ENCODE peak calls at places on chromosomes 6 and 20, in five cellular contexts. One of them, this sample, is unnamed.
A peak's percentile ranks its signal among the peaks of the same experiment; 100 is the strongest.

GRCh38 chr20:22717466-22717865 is 133.1 kb upstream of the FOXA2 start:
- DNase-seq in cardiac muscle cell: peak; percentile 63
- DNase-seq in bronchial epithelial cell: peak; percentile 55
- DNase-seq in left ventricle myocardium inferior: no peak
- DNase-seq in trophoblast cell: no peak
- DNase-seq in this sample: no peak

GRCh38 chr6:56073315-56073714 is 174.1 kb downstream of the COL21A1 start:
- DNase-seq in trophoblast cell: no peak
- DNase-seq in left ventricle myocardium inferior: no peak
- DNase-seq in bronchial epithelial cell: no peak
- DNase-seq in cardiac muscle cell: peak; percentile 69
- DNase-seq in this sample: no peak

GRCh38 chr20:59775221-59776055 is 158.0 kb downstream of the SYCP2 start:
- DNase-seq in trophoblast cell: no peak
- DNase-seq in cardiac muscle cell: no peak
- DNase-seq in bronchial epithelial cell: no peak
- DNase-seq in left ventricle myocardium inferior: no peak
- DNase-seq in this sample: no peak

GRCh38 chr6:163999475-164000125 is 585.1 kb downstream of the QKI start:
- DNase-seq in trophoblast cell: peak; percentile 58
- DNase-seq in cardiac muscle cell: no peak
- DNase-seq in left ventricle myocardium inferior: no peak
- DNase-seq in bronchial epithelial cell: no peak
- DNase-seq in this sample: no peak

GRCh38 chr6:5085638-5086293 is 625 bp downstream of the PPP1R3G start:
- DNase-seq in cardiac muscle cell: peak; percentile 56
- DNase-seq in left ventricle myocardium inferior: peak; percentile 39
- DNase-seq in trophoblast cell: peak; percentile 25
- DNase-seq in bronchial epithelial cell: no peak
- DNase-seq in this sample: peak; percentile 81

GRCh38 chr6:2593167-2593566 is 157.6 kb downstream of the MYLK4 start:
- DNase-seq in trophoblast cell: no peak
- DNase-seq in left ventricle myocardium inferior: no peak
- DNase-seq in bronchial epithelial cell: no peak
- DNase-seq in cardiac muscle cell: no peak
- DNase-seq in this sample: no peak

GRCh38 chr20:53599378-53599777 is 5.7 kb upstream of the ZNF217 start:
- DNase-seq in left ventricle myocardium inferior: no peak
- DNase-seq in bronchial epithelial cell: no peak
- DNase-seq in trophoblast cell: no peak
- DNase-seq in cardiac muscle cell: no peak
- DNase-seq in this sample: no peak

GRCh38 chr6:100461273-100461919 is 3.3 kb downstream of the SIM1 start:
- DNase-seq in bronchial epithelial cell: no peak
- DNase-seq in cardiac muscle cell: no peak
- DNase-seq in trophoblast cell: no peak
- DNase-seq in left ventricle myocardium inferior: no peak
- DNase-seq in this sample: no peak

GRCh38 chr20:20552076-20552475 is 160.4 kb downstream of the RALGAPA2 start:
- DNase-seq in left ventricle myocardium inferior: no peak
- DNase-seq in bronchial epithelial cell: no peak
- DNase-seq in cardiac muscle cell: no peak
- DNase-seq in trophoblast cell: no peak
- DNase-seq in this sample: no peak

GRCh38 chr20:3431109-3431508 is 23.6 kb upstream of the DNAAF9 start:
- DNase-seq in left ventricle myocardium inferior: no peak
- DNase-seq in cardiac muscle cell: no peak
- DNase-seq in bronchial epithelial cell: no peak
- DNase-seq in trophoblast cell: no peak
- DNase-seq in this sample: no peak

GRCh38 chr20:62322428-62323073 is 19.8 kb downstream of the ADRM1 start:
- DNase-seq in trophoblast cell: no peak
- DNase-seq in bronchial epithelial cell: no peak
- DNase-seq in left ventricle myocardium inferior: no peak
- DNase-seq in cardiac muscle cell: no peak
- DNase-seq in this sample: no peak

GRCh38 chr20:62323146-62323979 is 20.6 kb downstream of the ADRM1 start:
- DNase-seq in trophoblast cell: no peak
- DNase-seq in cardiac muscle cell: no peak
- DNase-seq in bronchial epithelial cell: no peak
- DNase-seq in left ventricle myocardium inferior: no peak
- DNase-seq in this sample: no peak

GRCh38 chr20:62321978-62322377 is 19.2 kb downstream of the ADRM1 start:
- DNase-seq in trophoblast cell: no peak
- DNase-seq in left ventricle myocardium inferior: no peak
- DNase-seq in bronchial epithelial cell: no peak
- DNase-seq in cardiac muscle cell: no peak
- DNase-seq in this sample: no peak

GRCh38 chr20:62325172-62325905 is 22.5 kb downstream of the ADRM1 start:
- DNase-seq in left ventricle myocardium inferior: no peak
- DNase-seq in cardiac muscle cell: no peak
- DNase-seq in trophoblast cell: no peak
- DNase-seq in bronchial epithelial cell: no peak
- DNase-seq in this sample: no peak

DNA sequence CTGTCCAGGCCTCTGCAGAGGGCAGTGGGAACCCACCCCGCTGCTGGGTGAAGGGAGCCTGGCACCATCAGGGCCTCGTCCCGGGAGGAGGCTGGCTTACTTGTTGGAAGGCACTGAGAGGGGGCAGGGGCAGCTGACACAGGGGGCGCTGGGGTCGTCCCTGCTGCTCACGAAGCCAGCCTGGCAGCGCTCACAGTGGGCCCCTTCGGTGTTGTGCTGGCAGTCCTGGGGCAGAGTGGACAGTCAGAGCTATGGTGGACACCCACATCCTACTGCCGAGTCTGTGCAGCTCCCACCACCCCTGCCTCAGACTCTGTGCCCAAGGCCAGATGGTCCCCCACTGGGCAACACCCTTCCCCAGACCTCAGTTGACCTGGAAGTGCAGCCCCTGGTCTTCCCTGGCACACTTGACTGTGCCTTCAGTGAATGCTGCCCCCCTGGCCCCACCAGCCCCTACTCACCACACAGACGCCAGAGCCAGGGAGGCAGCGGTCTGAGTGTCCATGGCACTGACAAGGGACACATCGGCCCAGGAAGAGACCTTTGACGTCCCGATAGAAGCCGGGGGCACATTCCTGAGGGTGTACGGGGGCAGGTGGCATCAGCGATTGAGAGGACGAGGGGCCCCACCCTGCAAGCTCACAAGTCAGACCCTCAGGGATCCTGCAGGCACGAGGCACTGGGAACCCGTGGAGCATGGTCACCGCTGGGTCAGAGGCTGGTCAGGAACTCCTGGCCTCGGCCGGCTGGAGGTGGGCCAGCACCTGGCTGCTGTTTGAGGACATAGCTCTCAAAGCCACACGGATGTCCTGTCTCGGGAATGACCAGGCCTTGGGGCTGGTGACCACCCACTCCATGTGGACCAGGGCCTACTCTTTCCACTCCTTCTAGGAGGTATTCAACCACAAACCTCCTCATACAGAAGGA is 21.4 kb downstream of the ADRM1 start:
- DNase-seq in cardiac muscle cell: no peak
- DNase-seq in left ventricle myocardium inferior: no peak
- DNase-seq in trophoblast cell: no peak
- DNase-seq in bronchial epithelial cell: no peak
- DNase-seq in this sample: no peak
- H3K36me3 ChIP-seq in cardiac muscle cell: peaks cover 38% of the 10 kb centered on the region
- H3K36me3 ChIP-seq in left ventricle myocardium inferior: peaks cover 79% of the 10 kb centered on the region
- H3K36me3 ChIP-seq in trophoblast cell: peaks cover 89% of the 10 kb centered on the region
- H3K36me3 ChIP-seq in bronchial epithelial cell: peaks cover 64% of the 10 kb centered on the region
- H3K36me3 ChIP-seq in this sample: peaks cover 33% of the 10 kb centered on the region

DNA sequence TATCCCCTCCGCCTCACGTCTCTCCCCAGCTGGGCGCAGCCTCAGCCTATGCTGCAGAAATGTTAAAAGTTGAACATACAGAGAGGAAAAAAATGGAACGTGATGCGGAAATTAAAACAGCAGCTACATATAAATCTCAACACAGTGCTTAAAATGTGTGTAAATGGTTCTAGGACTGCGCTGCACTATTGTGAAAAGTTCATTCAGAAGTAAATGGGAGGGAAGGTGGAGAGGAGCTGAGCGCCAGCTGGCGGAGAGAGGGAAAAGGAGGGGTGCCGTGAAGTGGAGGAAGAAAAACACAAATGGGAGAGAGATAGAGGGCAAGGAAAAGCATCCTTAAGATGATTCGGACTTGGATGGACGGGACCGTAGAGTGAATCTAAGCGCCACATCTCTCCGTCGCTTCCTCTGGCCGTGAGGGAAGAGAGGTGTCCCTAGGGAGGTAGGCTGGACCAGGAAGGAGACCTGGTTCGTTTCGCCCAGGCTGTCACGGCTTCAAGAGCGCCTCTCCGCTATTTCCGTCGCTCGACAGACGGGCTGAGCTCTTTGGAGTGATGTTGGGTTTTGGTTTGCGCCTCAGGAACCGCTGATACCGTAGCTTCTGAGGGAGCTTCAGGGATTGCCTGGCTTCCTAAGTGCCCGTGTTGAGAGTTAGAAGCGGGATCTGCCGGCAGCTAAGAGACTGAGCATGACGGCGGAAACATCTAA is 113.7 kb downstream of the TRIM27 start:
- DNase-seq in bronchial epithelial cell: no peak
- DNase-seq in cardiac muscle cell: peak; percentile 22
- DNase-seq in left ventricle myocardium inferior: no peak
- DNase-seq in trophoblast cell: no peak
- DNase-seq in this sample: no peak
- H3K4me3 ChIP-seq in bronchial epithelial cell: no peak overlapping the region
- H3K4me3 ChIP-seq in cardiac muscle cell: peak overlapping the region; percentile 8
- H3K4me3 ChIP-seq in left ventricle myocardium inferior: no peak overlapping the region
- H3K4me3 ChIP-seq in trophoblast cell: no peak overlapping the region
- H3K4me3 ChIP-seq in this sample: no peak overlapping the region

GRCh38 chr20:63940472-63941266 is 15.5 kb downstream of the UCKL1 start:
- DNase-seq in left ventricle myocardium inferior: peak; percentile 15
- DNase-seq in bronchial epithelial cell: no peak
- DNase-seq in trophoblast cell: no peak
- DNase-seq in cardiac muscle cell: no peak
- DNase-seq in this sample: peak; percentile 73
- H3K36me3 ChIP-seq in left ventricle myocardium inferior: peaks cover 77% of the 10 kb centered on the region
- H3K36me3 ChIP-seq in bronchial epithelial cell: peaks cover 30% of the 10 kb centered on the region
- H3K36me3 ChIP-seq in trophoblast cell: peaks cover 66% of the 10 kb centered on the region
- H3K36me3 ChIP-seq in cardiac muscle cell: peaks cover 22% of the 10 kb centered on the region
- H3K36me3 ChIP-seq in this sample: peaks cover 31% of the 10 kb centered on the region

GRCh38 chr20:60884277-60884676 is 367.8 kb upstream of the CDH4 start:
- DNase-seq in trophoblast cell: no peak
- DNase-seq in left ventricle myocardium inferior: no peak
- DNase-seq in cardiac muscle cell: no peak
- DNase-seq in bronchial epithelial cell: no peak
- DNase-seq in this sample: no peak
- H3K4me3 ChIP-seq in trophoblast cell: no peak overlapping the region
- H3K4me3 ChIP-seq in left ventricle myocardium inferior: no peak overlapping the region
- H3K4me3 ChIP-seq in cardiac muscle cell: no peak overlapping the region
- H3K4me3 ChIP-seq in bronchial epithelial cell: no peak overlapping the region
- H3K4me3 ChIP-seq in this sample: no peak overlapping the region

DNA sequence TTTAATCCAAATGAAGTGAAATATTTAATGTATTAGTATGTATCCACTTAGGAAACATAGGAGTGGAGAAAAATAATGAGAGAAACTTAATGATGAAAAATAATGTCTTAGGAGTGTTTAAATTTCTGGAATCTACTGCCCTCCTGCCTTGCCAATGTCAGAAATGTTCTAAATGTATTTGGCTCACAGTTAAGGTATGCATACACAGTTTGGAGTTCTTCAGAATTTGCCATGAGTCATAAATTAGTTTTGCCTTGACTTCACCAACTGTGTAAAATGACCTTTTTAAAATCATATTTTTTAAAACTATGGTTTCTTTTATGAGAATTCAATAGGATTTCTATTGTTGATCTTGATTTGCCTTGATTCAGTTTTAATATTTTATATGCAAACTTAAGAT is 191.7 kb upstream of the HSF2 start:
- DNase-seq in trophoblast cell: no peak
- DNase-seq in bronchial epithelial cell: peak; percentile 28
- DNase-seq in left ventricle myocardium inferior: no peak
- DNase-seq in cardiac muscle cell: no peak
- DNase-seq in this sample: no peak
- H3K36me3 ChIP-seq in trophoblast cell: no peaks in the 10 kb centered on the region
- H3K36me3 ChIP-seq in bronchial epithelial cell: no peaks in the 10 kb centered on the region
- H3K36me3 ChIP-seq in left ventricle myocardium inferior: no peaks in the 10 kb centered on the region
- H3K36me3 ChIP-seq in cardiac muscle cell: no peaks in the 10 kb centered on the region
- H3K36me3 ChIP-seq in this sample: no peaks in the 10 kb centered on the region